ENCODE peak calls at places on chromosomes 7 and 10, in four cellular contexts. Z is HepG2, K is GM12878, C is K562. T is an unnamed sample.
A peak's percentile ranks its signal among the peaks of the same experiment; 100 is the strongest.

GRCh38 chr7:134450296-134451000 is 8.5 kb downstream of the AKR1B1 start:
- DNase-seq in K (no peak), Z (no peak), C (no peak), T (no peak)

GRCh38 chr10:983951-984705 is 4.1 kb upstream of the GTPBP4 start:
- DNase-seq in Z (peak; percentile 75), C (no peak), K (no peak), T (no peak)

GRCh38 chr7:14385074-14385473 is 395.6 kb upstream of the ETV1 start:
- DNase-seq in C (no peak), K (no peak), Z (no peak), T (no peak)

GRCh38 chr7:87342231-87342630 is 3.2 kb upstream of the CROT start:
- DNase-seq in K (no peak), Z (no peak), C (no peak), T (no peak)

GRCh38 chr10:114179747-114180146 is 594 bp downstream of the TDRD1 start:
- DNase-seq in Z (no peak), C (no peak), K (no peak), T (no peak)

GRCh38 chr7:155467846-155468821 is 10.2 kb downstream of the EN2 start:
- DNase-seq in Z (no peak), C (no peak), K (no peak), T (no peak)

GRCh38 chr7:85489498-85489897 is 302.6 kb upstream of the SEMA3D start:
- DNase-seq in Z (no peak), C (no peak), K (no peak), T (no peak)

GRCh38 chr7:142854505-142855400 is at the start of gene EPHB6:
- DNase-seq in Z (no peak), C (peak; percentile 98), K (no peak), T (peak; percentile 71)

GRCh38 chr7:35725280-35725680 is 30.3 kb upstream of the HERPUD2 start:
- DNase-seq in C (no peak), K (peak; percentile 93), Z (peak; percentile 30), T (no peak)

GRCh38 chr7:41573881-41574280 is 129.0 kb downstream of the INHBA start:
- DNase-seq in K (no peak), Z (no peak), C (no peak), T (no peak)

GRCh38 chr10:8498290-8498689 is 443.8 kb downstream of the GATA3 start:
- DNase-seq in C (no peak), Z (no peak), K (no peak), T (no peak)

GRCh38 chr10:58438340-58438739 is 53.1 kb downstream of the TFAM start:
- DNase-seq in K (no peak), Z (no peak), C (no peak), T (no peak)

GRCh38 chr10:107424628-107425027 is 260.1 kb upstream of the SORCS1 start:
- DNase-seq in K (no peak), Z (no peak), C (no peak), T (no peak)

GRCh38 chr10:661891-662605 is 27.4 kb downstream of the DIP2C start:
- DNase-seq in Z (no peak), K (no peak), C (no peak), T (no peak)

GRCh38 chr10:103911021-103911459 is 6.9 kb downstream of the STN1 start:
- DNase-seq in Z (no peak), K (no peak), C (no peak), T (no peak)

GRCh38 chr7:149736478-149737360 is 36.7 kb downstream of the ZNF467 start:
- DNase-seq in Z (no peak), K (no peak), C (no peak), T (no peak)

GRCh38 chr7:102927303-102927933 is 14.6 kb downstream of the LRRC17 start:
- DNase-seq in K (no peak), C (no peak), Z (no peak), T (no peak)

GRCh38 chr7:13724631-13725566 is 264.6 kb downstream of the ETV1 start:
- DNase-seq in K (no peak), C (no peak), Z (no peak), T (no peak)

GRCh38 chr7:22865607-22865970 is 42.9 kb upstream of the TOMM7 start:
- DNase-seq in C (no peak), K (no peak), Z (no peak), T (no peak)
- TF ChIP-seq FOXK2 in C (no peak), K (no peak), Z (no peak), T (no peak)

GRCh38 chr7:120033114-120033513 is 239.9 kb upstream of the KCND2 start:
- DNase-seq in Z (no peak), K (no peak), C (no peak), T (no peak)
- TF ChIP-seq FOXK2 in Z (no peak), K (no peak), C (no peak), T (no peak)

GRCh38 chr10:102403115-102403514 is 7.6 kb downstream of the NFKB2 start:
- DNase-seq in C (no peak), K (no peak), Z (no peak), T (no peak)

GRCh38 chr10:102402512-102402896 is 7.0 kb downstream of the NFKB2 start:
- DNase-seq in Z (no peak), C (no peak), K (no peak), T (no peak)

GRCh38 chr10:102400598-102401321 is 5.3 kb downstream of the NFKB2 start:
- DNase-seq in C (no peak), Z (no peak), K (no peak), T (no peak)

GRCh38 chr10:102401322-102401614 is 5.8 kb downstream of the NFKB2 start:
- DNase-seq in Z (no peak), K (no peak), C (no peak), T (no peak)

GRCh38 chr10:102401735-102402511 is 6.4 kb downstream of the NFKB2 start:
- DNase-seq in K (no peak), Z (no peak), C (no peak), T (no peak)
- TF ChIP-seq FOXK2 in K (no peak), Z (no peak), C (no peak), T (no peak)

GRCh38 chr7:16929146-16929762 is 47.5 kb upstream of the AGR3 start:
- DNase-seq in K (peak; percentile 28), Z (no peak), C (no peak), T (no peak)
- TF ChIP-seq FOXK2 in K (no peak), Z (no peak), C (no peak), T (no peak)

DNA sequence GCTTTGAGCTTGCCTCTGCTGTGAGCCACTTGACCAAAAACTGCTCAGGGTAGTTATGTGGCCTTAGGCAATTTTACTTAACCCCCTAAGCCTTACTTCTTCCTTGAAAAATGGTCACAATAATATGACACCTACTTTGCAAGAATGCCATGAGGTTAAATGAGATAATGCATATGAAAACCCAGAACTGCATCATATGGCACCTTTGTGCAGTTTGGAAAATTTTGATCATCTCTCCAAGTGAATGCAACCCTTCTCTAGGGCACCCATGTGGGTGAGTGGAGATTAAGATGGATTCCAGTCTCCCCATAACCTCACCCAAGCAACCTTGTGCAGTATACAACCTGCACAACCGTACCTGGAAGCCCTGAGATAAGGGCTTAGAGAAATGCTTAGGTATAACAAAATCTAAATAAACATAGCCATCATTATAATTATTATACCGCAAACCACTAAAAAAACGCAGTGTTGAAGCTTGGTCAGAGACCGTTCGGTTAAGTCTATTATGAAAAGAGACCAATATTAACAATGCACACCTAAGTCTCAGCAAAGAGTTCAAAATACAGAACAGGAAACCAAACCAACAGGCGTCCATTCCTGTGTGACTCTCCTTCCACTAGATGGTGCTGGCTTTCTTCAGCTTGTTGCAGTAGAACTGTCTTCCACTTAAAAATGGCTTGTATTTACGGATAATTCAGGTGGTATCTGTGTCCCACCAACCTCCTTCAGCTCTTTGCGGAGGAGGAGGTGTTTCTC is 21.0 kb upstream of the ASB15 start:
- DNase-seq in Z (peak; percentile 46), C (no peak), K (no peak), T (peak; percentile 53)
- TF ChIP-seq FOXK2 in Z (no peak), C (no peak), K (no peak), T (no peak)

GRCh38 chr10:62085404-62085803 is 183.2 kb downstream of the RTKN2 start:
- DNase-seq in Z (no peak), K (no peak), C (no peak), T (no peak)

GRCh38 chr10:62084434-62084833 is 182.9 kb downstream of the ARID5B start:
- DNase-seq in Z (no peak), C (no peak), K (no peak), T (no peak)

GRCh38 chr10:62082729-62083412 is 181.4 kb downstream of the ARID5B start:
- DNase-seq in C (no peak), K (peak; percentile 51), Z (peak; percentile 56), T (peak; percentile 12)

GRCh38 chr10:62083413-62083794 is 181.9 kb downstream of the ARID5B start:
- DNase-seq in Z (no peak), C (peak; percentile 15), K (no peak), T (peak; percentile 25)

DNA sequence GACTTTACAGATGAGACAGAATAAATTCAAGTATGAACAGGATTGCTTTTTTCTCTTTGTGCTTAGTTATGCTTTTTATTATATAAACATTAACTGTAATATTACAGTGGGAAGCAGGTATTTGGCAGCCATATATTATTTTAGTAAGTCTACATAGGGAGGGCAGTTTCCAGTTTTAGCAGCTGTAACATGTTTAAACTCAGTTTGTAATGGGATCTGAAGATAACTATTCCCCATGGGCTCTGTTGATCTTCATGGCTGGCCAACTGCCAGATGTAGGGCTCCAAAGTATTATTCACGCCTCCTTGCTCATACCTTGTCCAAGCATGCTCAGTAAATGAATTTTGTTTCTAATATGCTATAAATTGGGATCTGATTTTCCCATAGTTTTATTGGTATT is 182.4 kb downstream of the ARID5B start:
- DNase-seq in C (peak; percentile 38), K (no peak), Z (no peak), T (peak; percentile 26)
- TF ChIP-seq FOXK2 in C (no peak), K (no peak), Z (no peak), T (no peak)

DNA sequence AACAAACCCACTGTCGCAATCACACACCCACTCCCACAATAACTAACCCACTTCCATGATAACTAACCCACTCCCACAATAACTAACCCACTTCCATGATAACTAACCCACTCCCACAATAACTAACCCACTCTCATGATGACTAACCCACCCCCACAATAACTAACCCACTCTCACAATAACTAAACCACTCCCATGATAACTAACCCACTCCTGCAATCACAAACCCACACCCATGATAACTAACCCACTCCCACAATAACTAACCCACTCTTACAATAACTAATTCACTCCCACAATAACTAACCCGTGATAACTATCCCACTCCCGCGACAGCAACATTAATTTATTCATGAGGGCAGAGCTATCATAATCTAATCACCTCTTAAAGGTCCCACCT is 105.8 kb downstream of the COL13A1 start:
- DNase-seq in Z (no peak), C (no peak), K (no peak), T (no peak)
- TF ChIP-seq FOXK2 in Z (no peak), C (no peak), K (no peak), T (no peak)

GRCh38 chr10:89450901-89451300 is 36.5 kb downstream of the IFIT5 start:
- DNase-seq in C (no peak), Z (no peak), K (no peak), T (no peak)
- TF ChIP-seq FOXK2 in C (no peak), Z (no peak), K (no peak), T (no peak)